ENCODE peak calls at places on chromosome 6, in nine cellular contexts. P is gastrocnemius medialis, C is fibroblast of pulmonary artery, G is cardiac muscle cell, U is BJ, H is A549, F is psoas muscle, E is GM20000, M is PC-9. B is an unnamed sample.

GRCh38 chr6:154993026-154993425 is 2.1 kb upstream of the TIAM2 start:
- DNase-seq in E (no peak), H (no peak), C (no peak), U (no peak), F (no peak), M (peak), P (no peak), G (no peak), B (no peak)

GRCh38 chr6:114085206-114085605 is 114.3 kb upstream of the HDAC2 start:
- DNase-seq in U (peak), G (no peak), M (no peak), C (no peak), E (no peak), F (no peak), P (no peak), H (no peak), B (no peak)

GRCh38 chr6:127352519-127352918 is 9.1 kb upstream of the ECHDC1 start:
- DNase-seq in E (no peak), C (no peak), G (no peak), P (no peak), F (no peak), M (no peak), U (no peak), H (no peak), B (no peak)

GRCh38 chr6:12138377-12138776 is 126.3 kb downstream of the HIVEP1 start:
- DNase-seq in U (no peak), P (no peak), G (no peak), E (no peak), M (no peak), C (peak), F (no peak), H (no peak), B (no peak)

GRCh38 chr6:127737009-127737486 is 160.1 kb downstream of the C6orf58 start:
- DNase-seq in U (peak), G (peak), P (peak), F (no peak), M (peak), C (peak), H (peak), E (peak), B (peak)

GRCh38 chr6:95091823-95092436 is 485.4 kb upstream of the MANEA start:
- DNase-seq in C (peak), H (no peak), M (no peak), P (no peak), E (peak), G (peak), F (no peak), U (peak), B (no peak)

GRCh38 chr6:5034328-5034727 is 30.5 kb upstream of the RPP40 start:
- DNase-seq in G (no peak), M (no peak), F (no peak), P (no peak), H (no peak), E (no peak), U (no peak), C (no peak), B (no peak)

GRCh38 chr6:25746968-25747367 is 7.6 kb upstream of the SLC17A4 start:
- DNase-seq in M (no peak), H (no peak), E (no peak), C (no peak), U (no peak), G (no peak), F (no peak), P (no peak), B (no peak)

GRCh38 chr6:156820089-156820798 is 43.1 kb downstream of the ARID1B start:
- DNase-seq in P (no peak), C (no peak), G (no peak), U (no peak), H (no peak), E (no peak), M (no peak), F (no peak), B (no peak)

GRCh38 chr6:99602519-99603420 is 3.9 kb upstream of the PRDM13 start:
- DNase-seq in C (no peak), F (no peak), P (no peak), U (no peak), M (no peak), H (no peak), E (peak), G (no peak), B (no peak)

GRCh38 chr6:77926198-77926752 is 273.4 kb downstream of the MEI4 start:
- DNase-seq in M (no peak), E (no peak), C (no peak), F (no peak), H (no peak), U (no peak), P (no peak), G (peak), B (no peak)

DNA sequence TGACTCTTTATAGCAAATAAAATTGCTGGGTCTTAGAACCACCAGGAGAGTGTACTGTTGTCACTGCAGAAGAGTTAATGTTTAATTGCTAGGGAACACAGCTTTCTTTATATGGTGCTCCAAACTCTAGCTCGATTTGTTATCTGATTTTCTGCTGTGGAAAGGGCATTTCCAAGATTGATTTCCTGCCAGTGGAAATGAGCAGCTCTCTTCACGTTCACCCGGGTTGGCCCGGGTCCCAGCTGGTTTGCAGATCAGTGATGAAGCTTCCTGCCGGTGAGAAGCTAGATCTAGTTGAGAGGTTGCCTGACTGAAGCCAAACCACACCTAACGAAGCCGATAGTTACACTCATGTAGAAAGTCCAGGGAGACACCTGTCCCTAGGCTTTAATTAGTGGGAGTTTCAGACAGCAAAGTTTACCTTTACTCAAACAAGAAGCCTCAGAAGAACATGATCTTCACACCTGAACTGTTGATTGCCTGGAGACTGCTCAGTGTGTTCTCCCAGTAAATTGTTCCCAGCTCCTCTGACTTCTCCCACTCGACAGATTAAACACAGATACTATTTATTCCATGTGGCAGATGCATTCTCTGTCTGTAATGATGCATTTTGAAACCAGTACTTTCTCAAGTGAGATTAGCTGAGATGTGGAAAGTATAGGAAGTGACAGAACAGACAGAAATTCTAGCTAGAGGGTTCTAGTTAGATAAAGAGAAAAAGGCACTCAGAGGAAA is 27.8 kb downstream of the PAQR8 start:
- DNase-seq in F (peak), U (no peak), E (peak), G (no peak), H (no peak), C (peak), P (no peak), M (peak), B (no peak)
- TF ChIP-seq CTCF in F (no peak), U (no peak), E (no peak), G (no peak), H (no peak), C (no peak), P (no peak), M (no peak), B (no peak)

GRCh38 chr6:32973144-32973854 is 4.9 kb downstream of the BRD2 start:
- DNase-seq in C (peak), P (no peak), M (peak), F (peak), E (peak), H (no peak), G (peak), U (no peak), B (no peak)

GRCh38 chr6:32970413-32971244 is 2.2 kb downstream of the BRD2 start:
- DNase-seq in U (no peak), F (peak), E (peak), M (peak), C (peak), G (peak), H (peak), P (peak), B (peak)

GRCh38 chr6:32971245-32971580 is 2.8 kb downstream of the BRD2 start:
- DNase-seq in P (no peak), G (no peak), E (no peak), H (no peak), M (no peak), C (no peak), F (no peak), U (no peak), B (no peak)

GRCh38 chr6:32972353-32973143 is 4.2 kb downstream of the BRD2 start:
- DNase-seq in F (peak), P (no peak), U (no peak), G (peak), H (peak), M (peak), E (no peak), C (no peak), B (no peak)

DNA sequence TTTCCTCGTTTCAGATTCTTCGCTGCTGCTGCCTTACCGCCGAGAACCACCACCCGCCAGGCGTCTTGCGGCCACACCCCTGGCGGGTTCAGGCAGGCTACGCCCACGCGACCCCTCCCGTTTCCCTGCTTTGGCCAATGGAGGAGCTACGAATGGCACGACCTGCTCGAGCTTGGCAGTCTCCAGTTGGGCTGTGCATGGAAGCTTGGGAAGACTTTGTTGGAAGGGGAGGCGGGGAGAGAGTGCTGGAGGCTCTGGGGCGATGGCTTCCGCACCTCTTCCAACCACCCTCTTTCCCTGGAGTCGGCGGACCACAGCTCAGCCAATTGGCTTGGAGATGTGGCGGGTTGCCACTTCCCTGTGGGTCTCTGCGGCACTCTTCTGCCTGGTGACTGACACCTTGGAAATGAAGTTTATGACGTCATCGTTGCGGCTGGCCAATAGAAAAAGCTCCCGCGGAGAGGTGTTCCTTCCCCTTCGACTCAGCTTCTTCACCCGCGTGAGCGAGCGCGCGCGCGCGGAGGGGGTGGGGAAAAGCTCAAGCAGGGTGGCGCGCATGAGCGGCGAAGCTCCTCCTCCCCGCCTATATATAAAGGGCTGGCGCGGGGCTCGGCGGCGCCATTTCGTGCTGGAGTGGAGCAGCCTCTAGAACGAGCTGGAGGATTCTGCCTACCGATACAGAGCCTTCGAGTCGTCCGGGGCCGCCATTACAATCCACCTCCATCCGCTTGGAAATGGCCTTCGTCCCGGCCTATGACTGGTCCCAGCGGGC is 3.4 kb downstream of the BRD2 start:
- DNase-seq in M (peak), E (peak), F (peak), C (peak), G (peak), H (peak), P (peak), U (peak), B (peak)
- TF ChIP-seq CTCF in M (no peak), E (no peak), F (no peak), C (no peak), G (no peak), H (no peak), P (no peak), U (no peak), B (no peak)

GRCh38 chr6:31252625-31253024 is 19.3 kb downstream of the HLA-C start:
- DNase-seq in G (no peak), C (no peak), M (no peak), P (no peak), U (no peak), H (no peak), F (no peak), E (no peak), B (no peak)
- TF ChIP-seq CTCF in G (no peak), C (no peak), M (no peak), P (no peak), U (no peak), H (no peak), F (no peak), E (no peak), B (peak)

DNA sequence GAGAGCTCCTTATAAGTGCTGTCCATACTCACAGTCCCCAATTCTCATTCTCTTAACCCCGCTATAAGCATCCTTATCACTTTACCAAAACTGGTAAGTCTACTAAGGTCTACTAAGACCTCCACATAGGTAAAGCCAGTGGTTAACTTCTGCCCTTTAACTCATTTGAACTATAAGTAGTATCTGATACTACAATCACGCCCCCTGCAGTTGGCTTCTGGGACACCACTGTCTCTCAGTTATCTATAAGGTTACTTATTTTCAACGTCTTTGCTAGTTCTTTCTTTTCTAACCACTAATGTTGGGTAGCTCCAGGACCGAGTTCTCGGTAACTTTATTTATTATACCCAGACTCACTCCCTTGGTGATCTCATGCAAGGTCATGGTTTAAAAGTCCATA is 142.6 kb downstream of the ARHGAP18 start:
- DNase-seq in M (no peak), F (no peak), P (no peak), G (peak), C (peak), H (no peak), U (no peak), E (peak), B (no peak)
- TF ChIP-seq CTCF in M (peak), F (no peak), P (peak), G (peak), C (peak), H (peak), U (peak), E (peak), B (peak)

DNA sequence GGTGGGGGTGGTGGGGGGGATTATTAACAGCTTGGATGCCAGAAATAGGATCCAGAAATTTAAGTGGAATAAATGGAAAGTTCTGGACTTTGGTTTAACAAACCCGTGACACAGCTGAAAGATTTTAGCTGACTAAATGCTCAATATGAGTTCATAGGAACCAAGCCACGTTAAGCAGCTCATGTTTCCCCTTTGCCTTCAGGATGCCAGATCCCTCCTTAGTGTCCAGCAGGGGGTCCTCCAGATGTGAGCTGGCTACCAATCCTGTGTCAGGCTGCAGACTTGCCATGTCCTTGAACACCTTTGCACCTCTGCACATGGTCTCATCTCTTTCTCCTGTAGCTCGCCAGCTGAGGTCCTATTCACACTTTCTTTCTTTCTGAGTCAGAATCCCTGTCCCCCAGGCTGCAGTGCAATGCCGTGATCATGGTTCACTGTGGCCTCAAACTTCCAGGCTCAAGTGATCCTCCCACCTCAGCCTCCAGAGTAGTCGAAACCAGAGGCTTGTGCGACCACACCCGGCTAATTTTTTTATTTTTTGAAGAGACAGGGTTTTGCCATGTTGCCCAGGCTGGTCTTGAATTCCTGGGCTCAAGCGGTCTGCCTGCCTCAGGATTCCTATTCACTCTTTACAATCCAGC is 133.3 kb upstream of the ARMC2 start:
- DNase-seq in F (no peak), E (no peak), G (no peak), U (no peak), P (no peak), C (no peak), H (no peak), M (no peak), B (no peak)
- TF ChIP-seq CTCF in F (no peak), E (no peak), G (peak), U (no peak), P (no peak), C (no peak), H (no peak), M (no peak), B (no peak)

GRCh38 chr6:166796610-166797009 is 159.7 kb downstream of the RNASET2 start:
- DNase-seq in M (no peak), P (no peak), G (no peak), H (no peak), U (no peak), F (no peak), E (no peak), C (no peak), B (no peak)
- TF ChIP-seq CTCF in M (no peak), P (no peak), G (no peak), H (no peak), U (no peak), F (no peak), E (no peak), C (no peak), B (no peak)

B was measured in neural crest cell.